ENCODE peak calls at places on chromosomes 16 and 17, in four cellular contexts. N is PC-3; J is cardiac muscle cell; A is CD8-positive, alpha-beta T cell. B is an unnamed sample.

GRCh38 chr17:67194134-67194533 is 50.9 kb downstream of the HELZ start:
- DNase-seq in N (no peak), J (peak; percentile 41), A (no peak), B (no peak)

GRCh38 chr16:50381679-50382440 is 13.1 kb upstream of the BRD7 start:
- DNase-seq in N (no peak), J (no peak), A (no peak), B (no peak)

GRCh38 chr17:29007456-29008455 is 1.9 kb upstream of the SEZ6 start:
- DNase-seq in N (peak; percentile 67), J (peak; percentile 53), A (no peak), B (no peak)

GRCh38 chr17:19975601-19976000 is 2.0 kb downstream of the AKAP10 start:
- DNase-seq in N (no peak), J (no peak), A (no peak), B (no peak)

GRCh38 chr17:876272-876671 is 94.1 kb downstream of the MRM3 start:
- DNase-seq in N (no peak), J (no peak), A (peak; percentile 3), B (no peak)

GRCh38 chr17:45852535-45853297 is 8.0 kb downstream of the SPPL2C start:
- DNase-seq in N (peak; percentile 82), J (peak; percentile 69), A (peak; percentile 34), B (no peak)

GRCh38 chr17:41103896-41104295 is 1.3 kb upstream of the KRTAP4-9 start:
- DNase-seq in N (peak; percentile 7), J (no peak), A (no peak), B (no peak)

GRCh38 chr16:54657058-54657708 is 273.5 kb upstream of the IRX5 start:
- DNase-seq in N (peak; percentile 31), J (peak; percentile 27), A (no peak), B (peak; percentile 61)

GRCh38 chr16:53829186-53829747 is 125.3 kb downstream of the FTO start:
- DNase-seq in N (peak; percentile 39), J (peak; percentile 25), A (no peak), B (no peak)

GRCh38 chr16:58120216-58120615 is 9.0 kb downstream of the CFAP20 start:
- DNase-seq in N (no peak), J (no peak), A (no peak), B (no peak)

GRCh38 chr17:44900894-44901293 is 1.6 kb upstream of the EFTUD2 start:
- DNase-seq in N (peak; percentile 76), J (peak; percentile 95), A (no peak), B (no peak)

GRCh38 chr17:42531455-42532354 is 4.3 kb upstream of the NAGLU start:
- DNase-seq in N (peak; percentile 51), J (peak; percentile 48), A (peak; percentile 48), B (peak; percentile 94)

GRCh38 chr17:55053855-55054254 is 85.3 kb downstream of the STXBP4 start:
- DNase-seq in N (peak; percentile 39), J (peak; percentile 31), A (no peak), B (no peak)

GRCh38 chr17:77385750-77386501 is 245.2 kb downstream of the SEC14L1 start:
- DNase-seq in N (no peak), J (peak; percentile 54), A (no peak), B (peak; percentile 60)

GRCh38 chr16:83925957-83926725 is 26.9 kb upstream of the OSGIN1 start:
- DNase-seq in N (no peak), J (no peak), A (no peak), B (no peak)

GRCh38 chr17:72693956-72694355 is 398.5 kb downstream of the SLC39A11 start:
- DNase-seq in N (no peak), J (no peak), A (no peak), B (no peak)

GRCh38 chr16:21689107-21689506 is 25.3 kb downstream of the OTOA start:
- DNase-seq in N (no peak), J (no peak), A (no peak), B (no peak)

DNA sequence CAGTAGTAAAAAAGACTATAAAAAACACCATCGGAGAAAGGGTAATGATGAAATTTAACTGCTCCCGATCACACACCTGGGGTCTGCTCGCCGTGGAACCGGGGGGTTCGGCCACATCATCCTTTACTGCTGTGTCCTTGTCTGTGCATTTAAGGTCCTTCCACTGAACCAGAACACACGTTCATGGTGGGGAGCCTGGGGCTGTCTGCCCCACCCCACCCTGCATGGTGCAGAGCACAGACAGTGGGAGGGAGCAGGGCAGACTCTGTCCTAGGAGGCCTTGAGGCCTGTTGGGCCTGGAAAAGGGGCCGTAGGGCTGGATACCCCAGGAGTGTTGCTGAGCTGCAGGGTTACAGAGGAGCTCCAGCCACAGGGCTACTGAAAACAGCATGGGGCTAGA is 73.0 kb upstream of the LHX1 start:
- DNase-seq in N (no peak), J (no peak), A (no peak), B (no peak)
- H3K27me3 ChIP-seq in N (no peaks in the 10 kb centered on the region), J (peaks cover 7% of the 10 kb centered on the region), A (no peaks in the 10 kb centered on the region), B (no peaks in the 10 kb centered on the region)

GRCh38 chr17:2398188-2398587 is 2.7 kb downstream of the MNT start:
- DNase-seq in N (no peak), J (no peak), A (no peak), B (no peak)
- H3K4me3 ChIP-seq in N (peak overlapping the region; percentile 98), J (peak overlapping the region; percentile 83), A (no peak overlapping the region), B (peak overlapping the region; percentile 70)

GRCh38 chr16:86584726-86585721 is 6.7 kb downstream of the FOXL1 start:
- DNase-seq in N (peak; percentile 84), J (no peak), A (no peak), B (no peak)
- H3K27me3 ChIP-seq in N (no peaks in the 10 kb centered on the region), J (peaks cover 37% of the 10 kb centered on the region), A (no peaks in the 10 kb centered on the region), B (no peaks in the 10 kb centered on the region)

GRCh38 chr17:47949197-47949759 is 7.9 kb downstream of the PNPO start:
- DNase-seq in N (peak; percentile 94), J (peak; percentile 95), A (peak; percentile 77), B (peak; percentile 95)
- H3K4me3 ChIP-seq in N (peak overlapping the region; percentile 49), J (no peak overlapping the region), A (peak overlapping the region; percentile 26), B (peak overlapping the region; percentile 7)